ENCODE peak calls at places on chromosomes 4 and X, in five cellular contexts. P, X, R, H and L are unnamed samples.

GRCh38 chr4:127708985-127709384 is 21.2 kb upstream of the SLC25A31 start:
- ATAC-seq in X (peak; percentile 41), R (no peak), H (no peak), P (peak; percentile 75), L (peak; percentile 50)

GRCh38 chr4:76377481-76377901 is 43.5 kb downstream of the CCDC158 start:
- ATAC-seq in R (peak; percentile 75), X (peak; percentile 64), P (no peak), H (no peak), L (no peak)

GRCh38 chrX:119880076-119880475 is 8.4 kb downstream of the NDUFA1 start:
- ATAC-seq in R (no peak), H (peak; percentile 68), X (no peak), P (no peak), L (no peak)

GRCh38 chrX:24561121-24561520 is 86.0 kb downstream of the PCYT1B start:
- ATAC-seq in H (peak; percentile 82), P (no peak), X (no peak), R (peak; percentile 84), L (no peak)

GRCh38 chr4:152689615-152690501 is 10.1 kb upstream of the TMEM154 start:
- ATAC-seq in P (no peak), X (no peak), H (peak; percentile 46), R (no peak), L (no peak)

GRCh38 chr4:95980877-95981360 is 141.0 kb downstream of the PDHA2 start:
- ATAC-seq in R (no peak), P (no peak), H (no peak), X (no peak), L (no peak)

GRCh38 chr4:53963786-53964185 is 100.6 kb downstream of the CHIC2 start:
- ATAC-seq in P (no peak), R (no peak), X (no peak), H (no peak), L (no peak)

GRCh38 chr4:41977709-41978108 is 3.8 kb upstream of the DCAF4L1 start:
- ATAC-seq in H (no peak), X (no peak), R (no peak), P (no peak), L (no peak)

GRCh38 chr4:3073158-3074077 is 920 bp downstream of the HTT-AS start:
- ATAC-seq in P (no peak), R (peak; percentile 82), X (peak; percentile 82), H (peak; percentile 64), L (peak; percentile 59)

GRCh38 chr4:126530996-126531585 is 1101.7 kb upstream of the INTU start:
- ATAC-seq in R (no peak), H (no peak), X (no peak), P (no peak), L (no peak)

GRCh38 chrX:12814434-12814833 is 23.2 kb downstream of the PRPS2 start:
- ATAC-seq in R (peak; percentile 84), P (peak; percentile 60), H (peak; percentile 97), X (peak; percentile 56), L (no peak)

GRCh38 chr4:40134206-40134917 is 62.5 kb upstream of the RHOH start:
- ATAC-seq in P (no peak), H (peak; percentile 47), X (no peak), R (peak; percentile 98), L (no peak)

GRCh38 chrX:108307408-108308085 is 130.7 kb downstream of the COL4A6 start:
- ATAC-seq in H (no peak), R (no peak), P (peak; percentile 50), X (peak; percentile 100), L (peak; percentile 83)

GRCh38 chr4:108878781-108879180 is 115.9 kb upstream of the ETNPPL start:
- ATAC-seq in R (no peak), P (no peak), X (no peak), H (no peak), L (no peak)

GRCh38 chr4:48340276-48340904 is 939 bp upstream of the SLAIN2 start:
- ATAC-seq in P (peak; percentile 54), X (peak; percentile 8), H (no peak), R (peak; percentile 27), L (peak; percentile 16)

GRCh38 chr4:150149381-150149780 is 71.1 kb downstream of the DCLK2 start:
- ATAC-seq in P (peak; percentile 47), X (no peak), R (no peak), H (no peak), L (peak; percentile 52)

GRCh38 chrX:136766785-136767103 is 14.0 kb downstream of the ARHGEF6 start:
- ATAC-seq in H (peak; percentile 3), P (peak; percentile 42), R (peak; percentile 15), X (no peak), L (peak; percentile 25)

GRCh38 chr4:55386073-55386472 is 9.7 kb upstream of the TMEM165 start:
- ATAC-seq in X (peak; percentile 80), R (peak; percentile 91), P (peak; percentile 29), H (peak; percentile 92), L (no peak)

GRCh38 chr4:90474484-90474883 is 347.3 kb downstream of the CCSER1 start:
- ATAC-seq in H (no peak), X (no peak), R (no peak), P (peak; percentile 46), L (no peak)

GRCh38 chr4:16692493-16692892 is 206.0 kb downstream of the LDB2 start:
- ATAC-seq in X (no peak), H (no peak), R (no peak), P (no peak), L (peak; percentile 40)

GRCh38 chr4:85084371-85085170 is 118.1 kb upstream of the WDFY3 start:
- ATAC-seq in R (peak; percentile 76), X (peak; percentile 80), P (peak; percentile 87), H (peak; percentile 84), L (peak; percentile 39)

GRCh38 chr4:101724093-101724492 is 66.4 kb upstream of the BANK1 start:
- ATAC-seq in P (no peak), R (no peak), H (peak; percentile 20), X (no peak), L (no peak)

GRCh38 chr4:68249434-68249833 is 3.9 kb upstream of the TMPRSS11B start:
- ATAC-seq in R (no peak), X (no peak), H (peak; percentile 90), P (no peak), L (no peak)

GRCh38 chr4:613126-613525 is 12.2 kb upstream of the PDE6B start:
- ATAC-seq in R (no peak), X (no peak), H (no peak), P (no peak), L (no peak)

GRCh38 chr4:64895031-64895430 is 485.8 kb upstream of the TECRL start:
- ATAC-seq in X (no peak), R (no peak), P (no peak), H (no peak), L (no peak)

GRCh38 chr4:69092190-69092589 is 4.1 kb upstream of the UGT2B7 start:
- ATAC-seq in P (no peak), H (peak; percentile 77), R (no peak), X (no peak), L (no peak)

GRCh38 chrX:148784859-148785655 is 284.6 kb downstream of the AFF2 start:
- ATAC-seq in H (peak; percentile 72), X (no peak), R (no peak), P (no peak), L (no peak)

GRCh38 chr4:124401611-124402010 is 310.9 kb downstream of the ANKRD50 start:
- ATAC-seq in H (no peak), P (no peak), X (no peak), R (no peak), L (no peak)

GRCh38 chrX:153488231-153488914 is 6.4 kb upstream of the BGN start:
- ATAC-seq in R (no peak), P (peak; percentile 61), X (peak; percentile 40), H (no peak), L (peak; percentile 15)

DNA sequence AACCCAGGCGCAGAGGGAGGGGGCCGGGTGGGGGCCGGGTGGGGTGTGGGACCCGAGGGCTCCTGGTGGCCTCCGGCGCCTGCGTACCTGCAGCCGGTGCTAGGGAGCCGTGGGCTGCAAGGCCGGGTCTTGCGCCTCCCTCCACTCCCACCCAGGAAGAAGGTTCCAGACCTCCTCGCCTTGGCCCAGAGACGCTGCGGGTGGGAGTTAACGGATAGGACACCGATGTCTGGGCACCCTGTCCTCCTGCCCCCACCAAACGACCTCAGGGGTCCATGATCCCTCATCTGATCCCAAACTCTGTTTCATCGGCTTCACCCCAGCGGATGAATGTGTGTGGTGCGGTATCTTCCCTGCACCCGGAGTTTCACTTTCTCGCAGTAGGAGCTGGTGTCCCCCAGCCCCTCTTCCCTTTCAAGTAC is 927 bp downstream of the MSX1 start:
- ATAC-seq in P (peak; percentile 28), R (peak; percentile 19), H (peak; percentile 18), X (peak; percentile 43), L (no peak)
- TF ChIP-seq POLR2A in P (no peak), R (no peak), H (no peak), X (no peak), L (no peak)

GRCh38 chr4:37400326-37400881 is 155.9 kb downstream of the NWD2 start:
- ATAC-seq in R (no peak), P (no peak), X (no peak), H (peak; percentile 86), L (no peak)
- TF ChIP-seq EP300 in R (no peak), P (no peak), X (no peak), H (peak; percentile 85), L (no peak)

DNA sequence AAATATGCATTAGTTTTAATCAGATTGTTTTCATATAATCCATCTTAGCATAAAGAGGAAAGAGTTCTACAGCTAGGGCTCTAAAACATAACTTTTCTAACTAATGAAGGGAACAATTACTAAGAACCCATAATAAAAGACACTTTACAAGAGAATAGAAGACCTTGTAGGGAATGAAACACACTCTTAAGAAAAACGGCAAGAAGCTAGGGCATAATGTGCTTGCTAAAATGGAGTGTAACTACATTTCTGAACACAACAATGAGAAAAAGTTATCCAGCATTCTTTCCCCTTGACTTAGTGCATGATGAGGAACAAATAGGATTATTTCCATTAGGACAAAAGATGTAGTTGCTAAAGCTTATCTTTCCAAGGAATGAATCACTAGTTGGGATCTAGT is 54.6 kb downstream of the ARHGAP6 start:
- ATAC-seq in P (no peak), R (no peak), X (no peak), H (no peak), L (no peak)
- H3K27me3 ChIP-seq in P (no peaks in the 10 kb centered on the region), R (no peaks in the 10 kb centered on the region), X (no peaks in the 10 kb centered on the region), H (no peaks in the 10 kb centered on the region), L (no peaks in the 10 kb centered on the region)

DNA sequence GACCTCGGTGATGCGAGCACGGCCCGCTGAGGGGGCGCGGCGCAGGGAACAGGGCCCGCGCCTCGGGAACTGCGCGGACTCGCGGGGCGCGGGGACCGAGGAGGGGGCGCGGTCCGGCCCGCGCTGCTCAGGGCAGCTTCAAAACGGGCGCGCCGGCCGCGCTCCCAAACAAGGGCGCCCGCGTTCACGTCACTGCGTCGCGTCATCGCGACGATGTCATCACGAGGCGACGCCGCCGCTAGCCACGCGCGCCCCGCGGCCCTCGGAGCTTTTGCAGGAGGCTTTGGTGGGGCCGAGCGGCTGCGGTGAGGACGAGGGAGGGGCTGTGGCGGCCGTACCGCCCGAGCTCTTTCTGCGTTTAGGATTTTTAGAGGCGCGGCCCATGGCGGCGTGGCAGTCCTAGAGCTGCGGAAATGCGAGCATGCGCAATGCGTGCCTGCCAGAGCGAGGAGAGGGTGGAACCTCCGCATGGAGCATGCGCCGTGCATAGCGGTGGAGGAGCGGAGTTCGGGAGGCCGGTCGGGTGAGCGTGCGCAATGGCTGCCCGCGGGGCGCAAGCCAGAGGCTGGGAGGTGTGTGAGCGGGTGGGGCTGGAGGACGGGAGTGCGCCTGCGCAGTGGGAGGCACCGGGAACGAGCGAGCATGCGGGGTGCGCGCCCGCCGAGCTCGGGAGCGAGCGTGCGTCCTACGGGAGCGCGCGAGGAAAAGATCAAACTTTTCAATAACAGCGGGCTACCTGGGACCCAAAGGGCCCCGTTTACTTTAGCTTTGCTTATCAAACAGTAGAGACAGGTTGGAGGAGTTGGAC is at the start of gene PPP2R3B:
- ATAC-seq in X (peak; percentile 92), H (peak; percentile 99), R (peak; percentile 99), P (peak; percentile 100), L (peak; percentile 100)
- TF ChIP-seq POLR2A in X (no peak), H (peak; percentile 88), R (peak; percentile 93), P (peak; percentile 51), L (peak; percentile 66)